ENCODE peak calls at places on chromosomes 1 and 21, in seven cellular contexts. One of them, this sample, is unnamed.

GRCh38 chr1:35925741-35926140 is 5.2 kb upstream of the AGO3 start:
- DNase-seq in activated CD4-positive, alpha-beta T cell treated with anti-CD3 and anti-CD28 coated beads, Interleukin-2, amount 10 ng/mL, durations not matched to agents 7 days and 5 days: no peak
- DNase-seq in nephron progenitor cell: no peak
- DNase-seq in C1 segment of cervical spinal cord: no peak
- DNase-seq in AG09319: peak; percentile 61
- DNase-seq in GM04504: peak; percentile 31
- DNase-seq in kidney glomerular epithelial cell: no peak
- DNase-seq in this sample: no peak

GRCh38 chr1:174990382-174990999 is 9.3 kb upstream of the CACYBP start:
- DNase-seq in activated CD4-positive, alpha-beta T cell treated with anti-CD3 and anti-CD28 coated beads, Interleukin-2, amount 10 ng/mL, durations not matched to agents 7 days and 5 days: no peak
- DNase-seq in nephron progenitor cell: no peak
- DNase-seq in C1 segment of cervical spinal cord: no peak
- DNase-seq in AG09319: no peak
- DNase-seq in GM04504: no peak
- DNase-seq in kidney glomerular epithelial cell: peak; percentile 67
- DNase-seq in this sample: peak; percentile 76

GRCh38 chr1:103266036-103266435 is 157.7 kb upstream of the COL11A1 start:
- DNase-seq in activated CD4-positive, alpha-beta T cell treated with anti-CD3 and anti-CD28 coated beads, Interleukin-2, amount 10 ng/mL, durations not matched to agents 7 days and 5 days: no peak
- DNase-seq in nephron progenitor cell: no peak
- DNase-seq in C1 segment of cervical spinal cord: no peak
- DNase-seq in AG09319: no peak
- DNase-seq in GM04504: no peak
- DNase-seq in kidney glomerular epithelial cell: no peak
- DNase-seq in this sample: no peak

GRCh38 chr1:227723474-227723873 is 11.6 kb downstream of the JMJD4 start:
- DNase-seq in activated CD4-positive, alpha-beta T cell treated with anti-CD3 and anti-CD28 coated beads, Interleukin-2, amount 10 ng/mL, durations not matched to agents 7 days and 5 days: no peak
- DNase-seq in nephron progenitor cell: no peak
- DNase-seq in C1 segment of cervical spinal cord: no peak
- DNase-seq in AG09319: no peak
- DNase-seq in GM04504: no peak
- DNase-seq in kidney glomerular epithelial cell: no peak
- DNase-seq in this sample: no peak

GRCh38 chr1:171653796-171654704 is 1.6 kb upstream of the MYOC start:
- DNase-seq in activated CD4-positive, alpha-beta T cell treated with anti-CD3 and anti-CD28 coated beads, Interleukin-2, amount 10 ng/mL, durations not matched to agents 7 days and 5 days: no peak
- DNase-seq in nephron progenitor cell: no peak
- DNase-seq in C1 segment of cervical spinal cord: no peak
- DNase-seq in AG09319: no peak
- DNase-seq in GM04504: no peak
- DNase-seq in kidney glomerular epithelial cell: peak; percentile 44
- DNase-seq in this sample: no peak

GRCh38 chr1:176046926-176047325 is 160.2 kb downstream of the COP1 start:
- DNase-seq in activated CD4-positive, alpha-beta T cell treated with anti-CD3 and anti-CD28 coated beads, Interleukin-2, amount 10 ng/mL, durations not matched to agents 7 days and 5 days: no peak
- DNase-seq in nephron progenitor cell: no peak
- DNase-seq in C1 segment of cervical spinal cord: no peak
- DNase-seq in AG09319: no peak
- DNase-seq in GM04504: no peak
- DNase-seq in kidney glomerular epithelial cell: no peak
- DNase-seq in this sample: no peak

GRCh38 chr1:154502742-154503111 is 515 bp upstream of the SHE start:
- DNase-seq in activated CD4-positive, alpha-beta T cell treated with anti-CD3 and anti-CD28 coated beads, Interleukin-2, amount 10 ng/mL, durations not matched to agents 7 days and 5 days: no peak
- DNase-seq in nephron progenitor cell: no peak
- DNase-seq in C1 segment of cervical spinal cord: no peak
- DNase-seq in AG09319: no peak
- DNase-seq in GM04504: no peak
- DNase-seq in kidney glomerular epithelial cell: no peak
- DNase-seq in this sample: no peak

GRCh38 chr1:98439471-98439870 is 222.1 kb upstream of the SNX7 start:
- DNase-seq in activated CD4-positive, alpha-beta T cell treated with anti-CD3 and anti-CD28 coated beads, Interleukin-2, amount 10 ng/mL, durations not matched to agents 7 days and 5 days: no peak
- DNase-seq in nephron progenitor cell: no peak
- DNase-seq in C1 segment of cervical spinal cord: no peak
- DNase-seq in AG09319: no peak
- DNase-seq in GM04504: no peak
- DNase-seq in kidney glomerular epithelial cell: no peak
- DNase-seq in this sample: no peak

GRCh38 chr1:226730064-226730463 is 9.0 kb downstream of the ITPKB start:
- DNase-seq in activated CD4-positive, alpha-beta T cell treated with anti-CD3 and anti-CD28 coated beads, Interleukin-2, amount 10 ng/mL, durations not matched to agents 7 days and 5 days: no peak
- DNase-seq in nephron progenitor cell: no peak
- DNase-seq in C1 segment of cervical spinal cord: no peak
- DNase-seq in AG09319: no peak
- DNase-seq in GM04504: no peak
- DNase-seq in kidney glomerular epithelial cell: no peak
- DNase-seq in this sample: no peak

GRCh38 chr1:164780111-164780510 is 221.1 kb downstream of the PBX1 start:
- DNase-seq in activated CD4-positive, alpha-beta T cell treated with anti-CD3 and anti-CD28 coated beads, Interleukin-2, amount 10 ng/mL, durations not matched to agents 7 days and 5 days: no peak
- DNase-seq in nephron progenitor cell: no peak
- DNase-seq in C1 segment of cervical spinal cord: no peak
- DNase-seq in AG09319: peak; percentile 32
- DNase-seq in GM04504: no peak
- DNase-seq in kidney glomerular epithelial cell: no peak
- DNase-seq in this sample: no peak

GRCh38 chr1:240562111-240562590 is 49.8 kb downstream of the GREM2 start:
- DNase-seq in activated CD4-positive, alpha-beta T cell treated with anti-CD3 and anti-CD28 coated beads, Interleukin-2, amount 10 ng/mL, durations not matched to agents 7 days and 5 days: no peak
- DNase-seq in nephron progenitor cell: no peak
- DNase-seq in C1 segment of cervical spinal cord: no peak
- DNase-seq in AG09319: no peak
- DNase-seq in GM04504: no peak
- DNase-seq in kidney glomerular epithelial cell: no peak
- DNase-seq in this sample: no peak

GRCh38 chr1:108624069-108624468 is 36.8 kb downstream of the HENMT1 start:
- DNase-seq in activated CD4-positive, alpha-beta T cell treated with anti-CD3 and anti-CD28 coated beads, Interleukin-2, amount 10 ng/mL, durations not matched to agents 7 days and 5 days: no peak
- DNase-seq in nephron progenitor cell: no peak
- DNase-seq in C1 segment of cervical spinal cord: no peak
- DNase-seq in AG09319: no peak
- DNase-seq in GM04504: no peak
- DNase-seq in kidney glomerular epithelial cell: no peak
- DNase-seq in this sample: no peak

GRCh38 chr1:225427249-225428065 is at the start of gene LBR:
- DNase-seq in activated CD4-positive, alpha-beta T cell treated with anti-CD3 and anti-CD28 coated beads, Interleukin-2, amount 10 ng/mL, durations not matched to agents 7 days and 5 days: no peak
- DNase-seq in nephron progenitor cell: peak; percentile 71
- DNase-seq in C1 segment of cervical spinal cord: no peak
- DNase-seq in AG09319: no peak
- DNase-seq in GM04504: no peak
- DNase-seq in kidney glomerular epithelial cell: peak; percentile 21
- DNase-seq in this sample: no peak

GRCh38 chr1:175481126-175482071 is 262.0 kb downstream of the TNR start:
- DNase-seq in activated CD4-positive, alpha-beta T cell treated with anti-CD3 and anti-CD28 coated beads, Interleukin-2, amount 10 ng/mL, durations not matched to agents 7 days and 5 days: no peak
- DNase-seq in nephron progenitor cell: no peak
- DNase-seq in C1 segment of cervical spinal cord: no peak
- DNase-seq in AG09319: no peak
- DNase-seq in GM04504: no peak
- DNase-seq in kidney glomerular epithelial cell: peak; percentile 22
- DNase-seq in this sample: peak; percentile 51

GRCh38 chr1:43447891-43448708 is 5.6 kb downstream of the HYI start:
- DNase-seq in activated CD4-positive, alpha-beta T cell treated with anti-CD3 and anti-CD28 coated beads, Interleukin-2, amount 10 ng/mL, durations not matched to agents 7 days and 5 days: no peak
- DNase-seq in nephron progenitor cell: no peak
- DNase-seq in C1 segment of cervical spinal cord: no peak
- DNase-seq in AG09319: no peak
- DNase-seq in GM04504: no peak
- DNase-seq in kidney glomerular epithelial cell: no peak
- DNase-seq in this sample: no peak

GRCh38 chr1:70819785-70820184 is 227.8 kb downstream of the PTGER3 start:
- DNase-seq in activated CD4-positive, alpha-beta T cell treated with anti-CD3 and anti-CD28 coated beads, Interleukin-2, amount 10 ng/mL, durations not matched to agents 7 days and 5 days: no peak
- DNase-seq in nephron progenitor cell: no peak
- DNase-seq in C1 segment of cervical spinal cord: no peak
- DNase-seq in AG09319: no peak
- DNase-seq in GM04504: no peak
- DNase-seq in kidney glomerular epithelial cell: no peak
- DNase-seq in this sample: peak; percentile 84

GRCh38 chr1:175448467-175448866 is 255.9 kb upstream of the KIAA0040 start:
- DNase-seq in activated CD4-positive, alpha-beta T cell treated with anti-CD3 and anti-CD28 coated beads, Interleukin-2, amount 10 ng/mL, durations not matched to agents 7 days and 5 days: no peak
- DNase-seq in nephron progenitor cell: no peak
- DNase-seq in C1 segment of cervical spinal cord: no peak
- DNase-seq in AG09319: no peak
- DNase-seq in GM04504: no peak
- DNase-seq in kidney glomerular epithelial cell: no peak
- DNase-seq in this sample: no peak

GRCh38 chr1:214846276-214846675 is 236.3 kb upstream of the KCNK2 start:
- DNase-seq in activated CD4-positive, alpha-beta T cell treated with anti-CD3 and anti-CD28 coated beads, Interleukin-2, amount 10 ng/mL, durations not matched to agents 7 days and 5 days: no peak
- DNase-seq in nephron progenitor cell: no peak
- DNase-seq in C1 segment of cervical spinal cord: no peak
- DNase-seq in AG09319: no peak
- DNase-seq in GM04504: no peak
- DNase-seq in kidney glomerular epithelial cell: no peak
- DNase-seq in this sample: no peak

GRCh38 chr1:175367896-175368295 is 175.3 kb upstream of the KIAA0040 start:
- DNase-seq in activated CD4-positive, alpha-beta T cell treated with anti-CD3 and anti-CD28 coated beads, Interleukin-2, amount 10 ng/mL, durations not matched to agents 7 days and 5 days: no peak
- DNase-seq in nephron progenitor cell: no peak
- DNase-seq in C1 segment of cervical spinal cord: no peak
- DNase-seq in AG09319: no peak
- DNase-seq in GM04504: no peak
- DNase-seq in kidney glomerular epithelial cell: no peak
- DNase-seq in this sample: no peak

GRCh38 chr21:46500224-46500861 is 41.7 kb downstream of the DIP2A start:
- DNase-seq in activated CD4-positive, alpha-beta T cell treated with anti-CD3 and anti-CD28 coated beads, Interleukin-2, amount 10 ng/mL, durations not matched to agents 7 days and 5 days: peak; percentile 24
- DNase-seq in nephron progenitor cell: no peak
- DNase-seq in C1 segment of cervical spinal cord: no peak
- DNase-seq in AG09319: no peak
- DNase-seq in GM04504: no peak
- DNase-seq in kidney glomerular epithelial cell: no peak
- DNase-seq in this sample: peak; percentile 40

GRCh38 chr1:46114925-46115603 is 17.4 kb downstream of the PIK3R3 start:
- DNase-seq in activated CD4-positive, alpha-beta T cell treated with anti-CD3 and anti-CD28 coated beads, Interleukin-2, amount 10 ng/mL, durations not matched to agents 7 days and 5 days: no peak
- DNase-seq in nephron progenitor cell: no peak
- DNase-seq in C1 segment of cervical spinal cord: no peak
- DNase-seq in AG09319: no peak
- DNase-seq in GM04504: no peak
- DNase-seq in kidney glomerular epithelial cell: no peak
- DNase-seq in this sample: no peak

GRCh38 chr1:87452648-87453047 is 124.0 kb downstream of the LMO4 start:
- DNase-seq in activated CD4-positive, alpha-beta T cell treated with anti-CD3 and anti-CD28 coated beads, Interleukin-2, amount 10 ng/mL, durations not matched to agents 7 days and 5 days: no peak
- DNase-seq in nephron progenitor cell: no peak
- DNase-seq in C1 segment of cervical spinal cord: no peak
- DNase-seq in AG09319: no peak
- DNase-seq in GM04504: no peak
- DNase-seq in kidney glomerular epithelial cell: no peak
- DNase-seq in this sample: no peak

GRCh38 chr1:73160759-73161158 is 878.4 kb upstream of the NEGR1 start:
- DNase-seq in activated CD4-positive, alpha-beta T cell treated with anti-CD3 and anti-CD28 coated beads, Interleukin-2, amount 10 ng/mL, durations not matched to agents 7 days and 5 days: no peak
- DNase-seq in nephron progenitor cell: no peak
- DNase-seq in C1 segment of cervical spinal cord: no peak
- DNase-seq in AG09319: no peak
- DNase-seq in GM04504: no peak
- DNase-seq in kidney glomerular epithelial cell: no peak
- DNase-seq in this sample: no peak

GRCh38 chr1:32186491-32186890 is 7.0 kb downstream of the TXLNA start:
- DNase-seq in activated CD4-positive, alpha-beta T cell treated with anti-CD3 and anti-CD28 coated beads, Interleukin-2, amount 10 ng/mL, durations not matched to agents 7 days and 5 days: no peak
- DNase-seq in nephron progenitor cell: no peak
- DNase-seq in C1 segment of cervical spinal cord: no peak
- DNase-seq in AG09319: no peak
- DNase-seq in GM04504: no peak
- DNase-seq in kidney glomerular epithelial cell: no peak
- DNase-seq in this sample: no peak

GRCh38 chr1:7922301-7922700 is 18.3 kb downstream of the TNFRSF9 start:
- DNase-seq in activated CD4-positive, alpha-beta T cell treated with anti-CD3 and anti-CD28 coated beads, Interleukin-2, amount 10 ng/mL, durations not matched to agents 7 days and 5 days: no peak
- DNase-seq in nephron progenitor cell: no peak
- DNase-seq in C1 segment of cervical spinal cord: no peak
- DNase-seq in AG09319: no peak
- DNase-seq in GM04504: no peak
- DNase-seq in kidney glomerular epithelial cell: no peak
- DNase-seq in this sample: no peak

GRCh38 chr21:42844411-42845113 is 34.8 kb downstream of the WDR4 start:
- DNase-seq in activated CD4-positive, alpha-beta T cell treated with anti-CD3 and anti-CD28 coated beads, Interleukin-2, amount 10 ng/mL, durations not matched to agents 7 days and 5 days: no peak
- DNase-seq in nephron progenitor cell: no peak
- DNase-seq in C1 segment of cervical spinal cord: no peak
- DNase-seq in AG09319: no peak
- DNase-seq in GM04504: no peak
- DNase-seq in kidney glomerular epithelial cell: no peak
- DNase-seq in this sample: no peak

GRCh38 chr1:168676029-168676812 is 52.8 kb downstream of the DPT start:
- DNase-seq in activated CD4-positive, alpha-beta T cell treated with anti-CD3 and anti-CD28 coated beads, Interleukin-2, amount 10 ng/mL, durations not matched to agents 7 days and 5 days: no peak
- DNase-seq in nephron progenitor cell: no peak
- DNase-seq in C1 segment of cervical spinal cord: no peak
- DNase-seq in AG09319: no peak
- DNase-seq in GM04504: no peak
- DNase-seq in kidney glomerular epithelial cell: no peak
- DNase-seq in this sample: no peak

GRCh38 chr1:62725981-62726588 is 37.9 kb upstream of the DOCK7 start:
- DNase-seq in activated CD4-positive, alpha-beta T cell treated with anti-CD3 and anti-CD28 coated beads, Interleukin-2, amount 10 ng/mL, durations not matched to agents 7 days and 5 days: no peak
- DNase-seq in nephron progenitor cell: no peak
- DNase-seq in C1 segment of cervical spinal cord: no peak
- DNase-seq in AG09319: no peak
- DNase-seq in GM04504: no peak
- DNase-seq in kidney glomerular epithelial cell: no peak
- DNase-seq in this sample: no peak

GRCh38 chr1:54906586-54906985 is 19.6 kb upstream of the DHCR24 start:
- DNase-seq in activated CD4-positive, alpha-beta T cell treated with anti-CD3 and anti-CD28 coated beads, Interleukin-2, amount 10 ng/mL, durations not matched to agents 7 days and 5 days: no peak
- DNase-seq in nephron progenitor cell: no peak
- DNase-seq in C1 segment of cervical spinal cord: no peak
- DNase-seq in AG09319: no peak
- DNase-seq in GM04504: no peak
- DNase-seq in kidney glomerular epithelial cell: no peak
- DNase-seq in this sample: no peak

GRCh38 chr1:229059671-229060079 is 211.2 kb upstream of the RAB4A start:
- DNase-seq in activated CD4-positive, alpha-beta T cell treated with anti-CD3 and anti-CD28 coated beads, Interleukin-2, amount 10 ng/mL, durations not matched to agents 7 days and 5 days: no peak
- DNase-seq in nephron progenitor cell: no peak
- DNase-seq in C1 segment of cervical spinal cord: no peak
- DNase-seq in AG09319: no peak
- DNase-seq in GM04504: no peak
- DNase-seq in kidney glomerular epithelial cell: peak; percentile 15
- DNase-seq in this sample: no peak

GRCh38 chr1:245871881-245872280 is 635.2 kb downstream of the SMYD3 start:
- DNase-seq in activated CD4-positive, alpha-beta T cell treated with anti-CD3 and anti-CD28 coated beads, Interleukin-2, amount 10 ng/mL, durations not matched to agents 7 days and 5 days: no peak
- DNase-seq in nephron progenitor cell: no peak
- DNase-seq in C1 segment of cervical spinal cord: no peak
- DNase-seq in AG09319: peak; percentile 87
- DNase-seq in GM04504: peak; percentile 72
- DNase-seq in kidney glomerular epithelial cell: no peak
- DNase-seq in this sample: no peak

GRCh38 chr1:48869116-48869893 is 92.6 kb upstream of the BEND5 start:
- DNase-seq in activated CD4-positive, alpha-beta T cell treated with anti-CD3 and anti-CD28 coated beads, Interleukin-2, amount 10 ng/mL, durations not matched to agents 7 days and 5 days: no peak
- DNase-seq in nephron progenitor cell: no peak
- DNase-seq in C1 segment of cervical spinal cord: no peak
- DNase-seq in AG09319: no peak
- DNase-seq in GM04504: no peak
- DNase-seq in kidney glomerular epithelial cell: no peak
- DNase-seq in this sample: no peak

GRCh38 chr1:43664369-43664768 is 14.4 kb downstream of the KDM4A start:
- DNase-seq in activated CD4-positive, alpha-beta T cell treated with anti-CD3 and anti-CD28 coated beads, Interleukin-2, amount 10 ng/mL, durations not matched to agents 7 days and 5 days: no peak
- DNase-seq in nephron progenitor cell: no peak
- DNase-seq in C1 segment of cervical spinal cord: no peak
- DNase-seq in AG09319: no peak
- DNase-seq in GM04504: no peak
- DNase-seq in kidney glomerular epithelial cell: no peak
- DNase-seq in this sample: no peak

GRCh38 chr1:3577300-3577699 is 34.0 kb downstream of the MEGF6 start:
- DNase-seq in activated CD4-positive, alpha-beta T cell treated with anti-CD3 and anti-CD28 coated beads, Interleukin-2, amount 10 ng/mL, durations not matched to agents 7 days and 5 days: no peak
- DNase-seq in nephron progenitor cell: no peak
- DNase-seq in C1 segment of cervical spinal cord: no peak
- DNase-seq in AG09319: no peak
- DNase-seq in GM04504: no peak
- DNase-seq in kidney glomerular epithelial cell: peak; percentile 12
- DNase-seq in this sample: no peak

GRCh38 chr1:55049914-55050278 is 10.5 kb downstream of the PCSK9 start:
- DNase-seq in activated CD4-positive, alpha-beta T cell treated with anti-CD3 and anti-CD28 coated beads, Interleukin-2, amount 10 ng/mL, durations not matched to agents 7 days and 5 days: no peak
- DNase-seq in nephron progenitor cell: no peak
- DNase-seq in C1 segment of cervical spinal cord: no peak
- DNase-seq in AG09319: no peak
- DNase-seq in GM04504: no peak
- DNase-seq in kidney glomerular epithelial cell: no peak
- DNase-seq in this sample: no peak

This sample was measured in A673.